ENCODE peak calls at places on chromosomes 11 and 22, in four cellular contexts. One of them, this sample, is unnamed.

GRCh38 chr11:1876361-1877063 is 15.2 kb downstream of the PRR33 start:
- DNase-seq in heart left ventricle: peak
- DNase-seq in pancreas: peak
- DNase-seq in psoas muscle: peak
- DNase-seq in this sample: no peak

GRCh38 chr11:123434262-123434661 is 4.2 kb downstream of the GRAMD1B start:
- DNase-seq in heart left ventricle: no peak
- DNase-seq in pancreas: no peak
- DNase-seq in psoas muscle: no peak
- DNase-seq in this sample: no peak

GRCh38 chr22:39559456-39560105 is 11.0 kb upstream of the CACNA1I start:
- DNase-seq in psoas muscle: no peak
- DNase-seq in pancreas: no peak
- DNase-seq in heart left ventricle: no peak
- DNase-seq in this sample: no peak

GRCh38 chr22:38865201-38866023 is 6.6 kb downstream of the CBX6 start:
- DNase-seq in psoas muscle: no peak
- DNase-seq in heart left ventricle: no peak
- DNase-seq in pancreas: peak
- DNase-seq in this sample: no peak

GRCh38 chr11:74288161-74288560 is 23.3 kb downstream of the P4HA3 start:
- DNase-seq in psoas muscle: no peak
- DNase-seq in heart left ventricle: no peak
- DNase-seq in pancreas: no peak
- DNase-seq in this sample: no peak

GRCh38 chr11:134402910-134403309 is 9.1 kb downstream of the B3GAT1 start:
- DNase-seq in pancreas: no peak
- DNase-seq in psoas muscle: no peak
- DNase-seq in heart left ventricle: no peak
- DNase-seq in this sample: no peak

GRCh38 chr11:44243633-44244343 is 66.2 kb downstream of the ALX4 start:
- DNase-seq in pancreas: no peak
- DNase-seq in heart left ventricle: no peak
- DNase-seq in psoas muscle: no peak
- DNase-seq in this sample: no peak

GRCh38 chr11:85748455-85748891 is 62.5 kb downstream of the SYTL2 start:
- DNase-seq in pancreas: no peak
- DNase-seq in heart left ventricle: no peak
- DNase-seq in psoas muscle: no peak
- DNase-seq in this sample: no peak

GRCh38 chr11:104222464-104222863 is 58.5 kb upstream of the PDGFD start:
- DNase-seq in pancreas: no peak
- DNase-seq in heart left ventricle: no peak
- DNase-seq in psoas muscle: no peak
- DNase-seq in this sample: no peak

GRCh38 chr11:129066229-129066628 is 123.6 kb upstream of the TP53AIP1 start:
- DNase-seq in psoas muscle: no peak
- DNase-seq in heart left ventricle: no peak
- DNase-seq in pancreas: no peak
- DNase-seq in this sample: no peak

GRCh38 chr22:44205713-44206645 is 25.3 kb downstream of the PARVG start:
- DNase-seq in pancreas: no peak
- DNase-seq in heart left ventricle: no peak
- DNase-seq in psoas muscle: no peak
- DNase-seq in this sample: no peak

GRCh38 chr22:19960491-19961200 is 19.0 kb upstream of the TXNRD2 start:
- DNase-seq in heart left ventricle: peak
- DNase-seq in psoas muscle: peak
- DNase-seq in pancreas: peak
- DNase-seq in this sample: no peak

GRCh38 chr22:19959587-19960490 is 18.2 kb upstream of the TXNRD2 start:
- DNase-seq in heart left ventricle: peak
- DNase-seq in psoas muscle: peak
- DNase-seq in pancreas: peak
- DNase-seq in this sample: no peak

GRCh38 chr22:19962246-19962908 is 20.8 kb upstream of the TXNRD2 start:
- DNase-seq in pancreas: peak
- DNase-seq in psoas muscle: peak
- DNase-seq in heart left ventricle: peak
- DNase-seq in this sample: peak

GRCh38 chr22:19961868-19962245 is 20.2 kb upstream of the TXNRD2 start:
- DNase-seq in heart left ventricle: no peak
- DNase-seq in pancreas: peak
- DNase-seq in psoas muscle: no peak
- DNase-seq in this sample: no peak

DNA sequence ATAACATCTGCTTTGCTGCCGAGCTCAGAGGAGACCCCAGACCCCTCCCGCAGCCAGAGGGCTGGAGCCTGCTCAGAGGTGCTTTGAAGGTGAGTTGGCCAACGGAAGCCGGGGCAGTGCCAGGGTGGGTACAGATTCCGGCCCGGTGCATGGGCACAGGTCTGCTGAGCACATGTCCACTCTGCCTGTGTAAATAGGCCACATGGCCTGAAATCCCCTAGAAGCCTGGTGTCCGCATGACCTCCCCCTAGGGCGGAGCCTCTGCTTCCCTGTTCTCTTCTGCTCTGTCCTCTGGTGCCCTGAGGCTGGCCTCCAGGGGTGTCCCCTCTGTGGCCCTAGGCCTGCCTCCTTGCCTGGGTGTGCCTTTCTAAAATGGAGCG is 19.6 kb upstream of the TXNRD2 start:
- DNase-seq in pancreas: peak
- DNase-seq in psoas muscle: peak
- DNase-seq in heart left ventricle: peak
- DNase-seq in this sample: no peak
- H3K27ac ChIP-seq in pancreas: no peak
- H3K27ac ChIP-seq in psoas muscle: no peak
- H3K27ac ChIP-seq in heart left ventricle: no peak
- H3K27ac ChIP-seq in this sample: no peak

GRCh38 chr11:29934115-29934638 is 82.7 kb downstream of the KCNA4 start:
- DNase-seq in pancreas: no peak
- DNase-seq in psoas muscle: no peak
- DNase-seq in heart left ventricle: no peak
- DNase-seq in this sample: no peak
- H3K27ac ChIP-seq in pancreas: no peak
- H3K27ac ChIP-seq in psoas muscle: no peak
- H3K27ac ChIP-seq in heart left ventricle: no peak
- H3K27ac ChIP-seq in this sample: no peak

DNA sequence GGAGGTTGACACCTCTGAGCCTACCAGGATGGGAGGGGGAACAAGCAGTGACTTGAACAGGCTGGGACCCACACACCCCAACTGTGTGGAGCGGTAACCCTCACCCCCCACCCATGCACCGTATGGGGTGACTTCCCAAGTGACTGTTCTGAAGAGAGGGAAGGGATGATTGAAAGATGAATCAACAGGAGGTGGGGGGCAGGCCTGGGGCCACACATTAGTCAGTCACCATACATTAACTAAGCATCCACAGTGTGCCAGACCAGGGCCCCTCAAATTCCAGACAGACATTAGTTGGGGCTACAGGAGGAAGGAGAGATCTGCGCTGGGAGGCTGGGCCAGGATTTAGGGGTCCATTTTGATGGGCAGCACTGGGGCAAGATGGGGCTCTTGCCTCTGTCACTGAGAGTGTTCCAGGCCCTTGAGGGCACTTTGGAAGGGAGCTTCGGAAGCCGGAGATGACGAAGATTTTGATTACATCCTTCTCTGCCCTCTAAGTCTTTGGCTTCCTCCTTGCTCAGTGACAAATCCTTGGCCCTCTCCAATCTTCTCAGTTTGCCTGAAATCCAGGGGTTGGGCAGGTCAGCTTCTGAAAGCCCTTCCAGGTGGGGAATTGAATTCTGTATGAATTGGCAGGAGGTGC is 966 bp downstream of the SMTN start:
- DNase-seq in heart left ventricle: no peak
- DNase-seq in psoas muscle: peak
- DNase-seq in pancreas: no peak
- DNase-seq in this sample: no peak
- H3K27ac ChIP-seq in heart left ventricle: peak
- H3K27ac ChIP-seq in psoas muscle: peak
- H3K27ac ChIP-seq in pancreas: peak
- H3K27ac ChIP-seq in this sample: peak

GRCh38 chr11:92423133-92423532 is 198.5 kb downstream of the FAT3 start:
- DNase-seq in heart left ventricle: no peak
- DNase-seq in pancreas: no peak
- DNase-seq in psoas muscle: no peak
- DNase-seq in this sample: no peak

GRCh38 chr11:92425127-92425526 is 200.5 kb downstream of the FAT3 start:
- DNase-seq in pancreas: no peak
- DNase-seq in heart left ventricle: no peak
- DNase-seq in psoas muscle: no peak
- DNase-seq in this sample: no peak

GRCh38 chr11:92423635-92424034 is 199.0 kb downstream of the FAT3 start:
- DNase-seq in heart left ventricle: no peak
- DNase-seq in psoas muscle: no peak
- DNase-seq in pancreas: no peak
- DNase-seq in this sample: no peak

DNA sequence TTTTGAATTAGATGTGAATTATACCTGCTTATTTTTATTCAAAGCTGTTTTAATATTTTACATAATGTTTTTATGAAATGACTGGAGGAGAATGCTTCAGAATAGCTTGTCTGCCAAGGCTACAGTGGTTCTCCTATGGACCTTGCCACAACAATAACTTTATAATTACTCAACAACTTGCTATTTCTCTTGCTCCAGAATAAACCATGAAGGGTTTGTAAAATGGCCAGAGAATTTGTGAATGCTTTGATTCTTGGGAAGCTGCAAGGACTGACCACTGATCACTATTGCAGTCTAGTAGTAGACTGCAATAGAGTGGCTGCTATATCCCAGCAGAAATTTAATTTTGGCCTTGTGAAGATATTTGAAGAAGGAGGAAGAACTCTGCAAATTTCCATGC is 199.7 kb downstream of the FAT3 start:
- DNase-seq in heart left ventricle: no peak
- DNase-seq in pancreas: no peak
- DNase-seq in psoas muscle: no peak
- DNase-seq in this sample: no peak
- H3K27ac ChIP-seq in heart left ventricle: no peak
- H3K27ac ChIP-seq in pancreas: no peak
- H3K27ac ChIP-seq in psoas muscle: no peak
- H3K27ac ChIP-seq in this sample: no peak

DNA sequence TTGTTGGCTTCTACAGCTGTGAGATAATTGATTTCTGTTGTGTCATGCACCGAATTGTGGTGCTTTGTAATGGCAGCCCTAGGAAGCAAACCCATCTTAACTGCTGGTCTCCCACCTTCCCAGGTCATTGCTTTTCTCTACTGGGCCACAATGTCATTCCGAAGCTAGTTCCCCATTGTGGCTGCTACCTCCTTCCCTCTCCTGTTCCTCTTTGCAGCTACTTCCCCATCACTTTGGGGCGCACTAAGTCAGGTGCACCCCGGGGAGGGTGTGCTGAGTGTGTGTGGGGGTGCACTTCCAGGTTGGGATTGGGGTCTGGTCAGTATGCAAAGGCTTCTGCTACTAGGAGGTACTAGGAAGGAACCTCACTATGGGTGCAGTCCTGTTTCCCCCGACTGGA is 109.3 kb downstream of the ST3GAL4 start:
- DNase-seq in pancreas: no peak
- DNase-seq in psoas muscle: no peak
- DNase-seq in heart left ventricle: no peak
- DNase-seq in this sample: no peak
- H3K27ac ChIP-seq in pancreas: no peak
- H3K27ac ChIP-seq in psoas muscle: no peak
- H3K27ac ChIP-seq in heart left ventricle: no peak
- H3K27ac ChIP-seq in this sample: peak

GRCh38 chr11:62081378-62082291 is 42.2 kb upstream of the INCENP start:
- DNase-seq in pancreas: peak
- DNase-seq in psoas muscle: peak
- DNase-seq in heart left ventricle: peak
- DNase-seq in this sample: peak
- H3K27ac ChIP-seq in pancreas: no peak
- H3K27ac ChIP-seq in psoas muscle: no peak
- H3K27ac ChIP-seq in heart left ventricle: no peak
- H3K27ac ChIP-seq in this sample: peak

This sample was measured in substantia nigra.